ENCODE peak calls at places on chromosomes 7 and 10, in five cellular contexts. One of them, this sample, is unnamed. For H3K9me3, the result is how much of the 10 kb centered on the place peaks cover.

GRCh38 chr10:86284355-86285105 is 82.1 kb downstream of the GRID1 start:
- DNase-seq in body of pancreas: no peak
- DNase-seq in lung: peak
- DNase-seq in heart right ventricle: no peak
- DNase-seq in SJSA1: no peak
- DNase-seq in this sample: peak

GRCh38 chr10:4865945-4866661 is 40.1 kb downstream of the AKR1E2 start:
- DNase-seq in SJSA1: no peak
- DNase-seq in body of pancreas: no peak
- DNase-seq in lung: no peak
- DNase-seq in heart right ventricle: no peak
- DNase-seq in this sample: peak

GRCh38 chr7:108247646-108248045 is 117.5 kb upstream of the LAMB4 start:
- DNase-seq in SJSA1: no peak
- DNase-seq in heart right ventricle: no peak
- DNase-seq in body of pancreas: no peak
- DNase-seq in lung: no peak
- DNase-seq in this sample: no peak

GRCh38 chr10:26566525-26567348 is 128.6 kb downstream of the APBB1IP start:
- DNase-seq in body of pancreas: peak
- DNase-seq in heart right ventricle: peak
- DNase-seq in SJSA1: no peak
- DNase-seq in lung: no peak
- DNase-seq in this sample: no peak

GRCh38 chr10:125000366-125001312 is 58.7 kb downstream of the ZRANB1 start:
- DNase-seq in lung: no peak
- DNase-seq in heart right ventricle: no peak
- DNase-seq in body of pancreas: peak
- DNase-seq in SJSA1: no peak
- DNase-seq in this sample: no peak

GRCh38 chr7:73742753-73743641 is 4.4 kb upstream of the ABHD11 start:
- DNase-seq in lung: peak
- DNase-seq in SJSA1: no peak
- DNase-seq in heart right ventricle: no peak
- DNase-seq in body of pancreas: peak
- DNase-seq in this sample: no peak

GRCh38 chr7:66841898-66842297 is 79.1 kb upstream of the TMEM248 start:
- DNase-seq in body of pancreas: no peak
- DNase-seq in heart right ventricle: no peak
- DNase-seq in lung: no peak
- DNase-seq in SJSA1: no peak
- DNase-seq in this sample: no peak

GRCh38 chr7:136890379-136890778 is 21.9 kb downstream of the CHRM2 start:
- DNase-seq in SJSA1: no peak
- DNase-seq in lung: no peak
- DNase-seq in body of pancreas: no peak
- DNase-seq in heart right ventricle: no peak
- DNase-seq in this sample: no peak

GRCh38 chr7:26212921-26213718 is 11.6 kb downstream of the CBX3 start:
- DNase-seq in SJSA1: peak
- DNase-seq in heart right ventricle: no peak
- DNase-seq in lung: no peak
- DNase-seq in body of pancreas: no peak
- DNase-seq in this sample: no peak

GRCh38 chr10:132449051-132449825 is 52.2 kb downstream of the PWWP2B start:
- DNase-seq in SJSA1: no peak
- DNase-seq in lung: peak
- DNase-seq in body of pancreas: peak
- DNase-seq in heart right ventricle: peak
- DNase-seq in this sample: no peak

GRCh38 chr10:123021517-123021916 is 12.7 kb downstream of the ACADSB start:
- DNase-seq in SJSA1: no peak
- DNase-seq in lung: no peak
- DNase-seq in body of pancreas: peak
- DNase-seq in heart right ventricle: no peak
- DNase-seq in this sample: no peak

GRCh38 chr10:42982886-42983594 is 93.8 kb upstream of the RET start:
- DNase-seq in SJSA1: no peak
- DNase-seq in heart right ventricle: no peak
- DNase-seq in lung: no peak
- DNase-seq in body of pancreas: peak
- DNase-seq in this sample: peak

GRCh38 chr7:44216019-44216418 is 15.2 kb downstream of the YKT6 start:
- DNase-seq in lung: no peak
- DNase-seq in body of pancreas: no peak
- DNase-seq in heart right ventricle: peak
- DNase-seq in SJSA1: no peak
- DNase-seq in this sample: no peak

GRCh38 chr10:23293145-23293724 is 51.4 kb downstream of the C10orf67 start:
- DNase-seq in lung: no peak
- DNase-seq in body of pancreas: peak
- DNase-seq in SJSA1: peak
- DNase-seq in heart right ventricle: no peak
- DNase-seq in this sample: no peak

GRCh38 chr7:29146082-29146706 is at the start of gene CPVL:
- DNase-seq in lung: peak
- DNase-seq in body of pancreas: peak
- DNase-seq in SJSA1: no peak
- DNase-seq in heart right ventricle: peak
- DNase-seq in this sample: no peak

GRCh38 chr7:64612452-64612851 is 49.6 kb upstream of the ZNF680 start:
- DNase-seq in SJSA1: no peak
- DNase-seq in heart right ventricle: no peak
- DNase-seq in body of pancreas: peak
- DNase-seq in lung: no peak
- DNase-seq in this sample: no peak
- H3K9me3 ChIP-seq in SJSA1: under half
- H3K9me3 ChIP-seq in heart right ventricle: under half
- H3K9me3 ChIP-seq in body of pancreas: under half
- H3K9me3 ChIP-seq in lung: under half
- H3K9me3 ChIP-seq in this sample: under half

DNA sequence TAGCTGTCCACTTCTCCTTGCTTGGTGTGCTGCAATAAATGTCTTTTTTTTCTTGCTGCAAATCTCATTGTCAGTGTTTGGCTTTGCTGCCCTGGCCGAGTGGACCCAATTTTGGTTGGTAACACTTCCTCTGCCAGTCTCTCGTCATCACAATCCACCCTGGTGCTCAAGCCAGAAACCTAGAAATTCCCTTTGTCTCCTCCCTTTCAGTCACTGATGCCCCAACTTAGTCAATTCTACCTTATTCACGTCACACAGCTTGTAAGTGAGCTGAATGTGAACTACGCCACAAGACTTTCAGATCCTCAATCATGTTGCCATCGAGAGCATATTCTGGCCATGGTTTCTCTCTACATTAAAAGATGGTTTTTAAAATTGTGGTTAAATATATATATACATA is 13.0 kb upstream of the FRA10AC1 start:
- DNase-seq in body of pancreas: no peak
- DNase-seq in SJSA1: no peak
- DNase-seq in heart right ventricle: no peak
- DNase-seq in lung: no peak
- DNase-seq in this sample: no peak
- H3K4me3 ChIP-seq in body of pancreas: no peak
- H3K4me3 ChIP-seq in SJSA1: no peak
- H3K4me3 ChIP-seq in heart right ventricle: no peak
- H3K4me3 ChIP-seq in lung: no peak
- H3K4me3 ChIP-seq in this sample: no peak

GRCh38 chr7:135168001-135168400 is 2.5 kb downstream of the CYREN start:
- DNase-seq in lung: no peak
- DNase-seq in SJSA1: no peak
- DNase-seq in body of pancreas: peak
- DNase-seq in heart right ventricle: no peak
- DNase-seq in this sample: no peak

GRCh38 chr7:135166338-135166989 is 4.0 kb downstream of the CYREN start:
- DNase-seq in lung: no peak
- DNase-seq in body of pancreas: no peak
- DNase-seq in SJSA1: no peak
- DNase-seq in heart right ventricle: no peak
- DNase-seq in this sample: no peak

GRCh38 chr7:135168489-135169140 is 1.9 kb downstream of the CYREN start:
- DNase-seq in heart right ventricle: no peak
- DNase-seq in lung: no peak
- DNase-seq in body of pancreas: no peak
- DNase-seq in SJSA1: no peak
- DNase-seq in this sample: no peak

GRCh38 chr7:135165862-135166261 is 4.6 kb downstream of the CYREN start:
- DNase-seq in heart right ventricle: no peak
- DNase-seq in body of pancreas: no peak
- DNase-seq in SJSA1: no peak
- DNase-seq in lung: no peak
- DNase-seq in this sample: no peak

GRCh38 chr7:135167360-135167759 is 3.1 kb downstream of the CYREN start:
- DNase-seq in lung: no peak
- DNase-seq in body of pancreas: no peak
- DNase-seq in SJSA1: no peak
- DNase-seq in heart right ventricle: no peak
- DNase-seq in this sample: no peak
- H3K9me3 ChIP-seq in lung: under half
- H3K9me3 ChIP-seq in body of pancreas: under half
- H3K9me3 ChIP-seq in SJSA1: under half
- H3K9me3 ChIP-seq in heart right ventricle: under half
- H3K9me3 ChIP-seq in this sample: under half

GRCh38 chr10:49679480-49679893 is at the start of gene C10orf53:
- DNase-seq in body of pancreas: peak
- DNase-seq in SJSA1: no peak
- DNase-seq in heart right ventricle: peak
- DNase-seq in lung: no peak
- DNase-seq in this sample: peak

GRCh38 chr10:49682879-49683278 is 3.4 kb downstream of the C10orf53 start:
- DNase-seq in SJSA1: no peak
- DNase-seq in lung: no peak
- DNase-seq in body of pancreas: no peak
- DNase-seq in heart right ventricle: no peak
- DNase-seq in this sample: no peak

DNA sequence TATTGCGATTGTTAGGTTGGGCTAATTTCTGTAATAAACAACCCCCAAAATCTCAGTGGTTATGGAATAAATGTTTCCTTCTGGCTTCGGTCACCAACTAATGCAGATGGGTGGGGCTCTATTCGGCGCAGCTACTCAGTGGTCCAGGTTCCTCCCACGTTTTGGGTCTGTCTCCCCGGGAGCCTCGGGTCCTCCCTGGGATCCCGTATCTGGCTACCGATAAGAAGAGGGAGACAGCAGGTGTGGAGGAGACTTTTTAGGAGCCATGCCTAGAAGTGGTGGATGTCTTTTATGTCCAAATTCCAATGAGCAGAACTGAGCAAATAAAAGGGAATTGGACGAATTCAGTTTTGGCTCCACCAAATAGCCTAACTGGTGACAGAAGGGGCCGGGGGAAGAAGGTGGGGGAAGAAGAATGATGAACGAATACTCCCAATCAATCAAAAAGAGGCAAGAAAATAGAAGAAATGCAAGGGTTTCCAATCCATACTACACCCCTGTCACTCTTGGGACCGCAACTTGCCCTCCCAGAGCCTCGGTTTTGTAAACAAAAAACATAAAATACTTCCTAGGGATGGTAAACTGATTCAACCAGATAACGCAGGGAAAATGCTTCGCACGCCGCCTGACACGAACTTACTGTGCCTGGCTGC is 498 bp upstream of the C10orf53 start:
- DNase-seq in SJSA1: no peak
- DNase-seq in body of pancreas: no peak
- DNase-seq in lung: no peak
- DNase-seq in heart right ventricle: no peak
- DNase-seq in this sample: no peak
- H3K4me3 ChIP-seq in SJSA1: no peak
- H3K4me3 ChIP-seq in body of pancreas: no peak
- H3K4me3 ChIP-seq in lung: no peak
- H3K4me3 ChIP-seq in heart right ventricle: no peak
- H3K4me3 ChIP-seq in this sample: no peak

GRCh38 chr7:111886233-111886632 is 320.0 kb downstream of the DOCK4 start:
- DNase-seq in lung: no peak
- DNase-seq in body of pancreas: no peak
- DNase-seq in SJSA1: no peak
- DNase-seq in heart right ventricle: no peak
- DNase-seq in this sample: no peak
- H3K9me3 ChIP-seq in lung: under half
- H3K9me3 ChIP-seq in body of pancreas: under half
- H3K9me3 ChIP-seq in SJSA1: under half
- H3K9me3 ChIP-seq in heart right ventricle: under half
- H3K9me3 ChIP-seq in this sample: under half

DNA sequence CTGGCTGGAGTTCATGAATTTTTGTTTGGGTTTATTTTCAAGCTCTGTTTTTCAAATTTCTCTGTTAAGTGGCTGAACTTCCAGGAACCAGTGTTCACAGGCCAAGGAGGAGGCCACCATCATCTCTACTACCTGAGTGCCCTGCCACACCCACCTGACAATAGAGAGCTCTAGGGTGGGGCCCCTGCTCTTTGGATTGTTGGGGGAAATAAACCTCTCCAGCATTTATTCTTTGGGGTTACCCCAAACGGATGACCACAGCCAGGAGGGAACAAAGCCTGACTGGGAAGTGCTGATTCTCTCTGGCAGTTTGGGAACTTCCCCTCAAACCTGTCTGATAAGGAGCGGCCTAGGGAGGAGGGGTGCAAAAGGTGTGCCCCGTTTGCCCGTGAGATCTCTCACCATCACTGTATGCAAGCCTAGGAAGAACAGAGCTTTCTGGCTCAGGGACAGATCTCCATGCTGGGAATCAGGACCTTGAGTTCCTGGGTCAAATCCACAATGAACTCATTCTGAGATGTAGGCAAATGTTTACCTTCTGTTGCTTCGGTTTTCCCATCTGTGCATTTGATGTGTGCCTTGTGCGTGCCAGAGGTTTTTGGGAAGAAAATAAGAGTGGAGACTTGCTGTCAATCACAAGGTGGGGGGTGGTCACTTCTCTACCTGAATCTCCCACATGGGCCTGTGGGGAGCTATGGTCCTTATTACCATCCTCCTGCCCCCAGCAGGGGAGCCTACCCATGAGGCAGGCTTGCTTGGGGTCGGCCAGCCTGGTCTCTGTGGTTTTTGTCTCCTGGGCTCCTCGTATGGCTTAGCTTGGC is 27.7 kb upstream of the PDCD4 start:
- DNase-seq in SJSA1: no peak
- DNase-seq in heart right ventricle: no peak
- DNase-seq in body of pancreas: peak
- DNase-seq in lung: no peak
- DNase-seq in this sample: no peak
- H3K4me3 ChIP-seq in SJSA1: no peak
- H3K4me3 ChIP-seq in heart right ventricle: no peak
- H3K4me3 ChIP-seq in body of pancreas: no peak
- H3K4me3 ChIP-seq in lung: no peak
- H3K4me3 ChIP-seq in this sample: no peak

GRCh38 chr10:130387936-130388580 is 251.9 kb downstream of the GLRX3 start:
- DNase-seq in SJSA1: no peak
- DNase-seq in lung: no peak
- DNase-seq in heart right ventricle: no peak
- DNase-seq in body of pancreas: no peak
- DNase-seq in this sample: no peak
- H3K9me3 ChIP-seq in SJSA1: under half
- H3K9me3 ChIP-seq in lung: under half
- H3K9me3 ChIP-seq in heart right ventricle: under half
- H3K9me3 ChIP-seq in body of pancreas: under half
- H3K9me3 ChIP-seq in this sample: under half

GRCh38 chr7:101172005-101172853 is 6.9 kb upstream of the VGF start:
- DNase-seq in heart right ventricle: no peak
- DNase-seq in SJSA1: no peak
- DNase-seq in lung: no peak
- DNase-seq in body of pancreas: peak
- DNase-seq in this sample: no peak
- H3K4me3 ChIP-seq in heart right ventricle: no peak
- H3K4me3 ChIP-seq in SJSA1: no peak
- H3K4me3 ChIP-seq in lung: no peak
- H3K4me3 ChIP-seq in body of pancreas: no peak
- H3K4me3 ChIP-seq in this sample: no peak

This sample was measured in vagina.